ENCODE peak calls at places on chromosomes 2 and 18, in ten cellular contexts. One of them, this sample, is unnamed.

GRCh38 chr2:161995553-161996016 is 78.4 kb downstream of the DPP4 start:
- DNase-seq in A673: no peak
- DNase-seq in IMR-90: no peak
- DNase-seq in aorta: no peak
- DNase-seq in uterus: no peak
- DNase-seq in colonic mucosa: no peak
- DNase-seq in naive thymus-derived CD4-positive, alpha-beta T cell: peak; percentile 53
- DNase-seq in stomach: no peak
- DNase-seq in endothelial cell of umbilical vein: no peak
- DNase-seq in SK-N-SH: no peak
- DNase-seq in this sample: no peak

GRCh38 chr2:173630425-173631122 is 275.9 kb downstream of the CDCA7 start:
- DNase-seq in A673: no peak
- DNase-seq in IMR-90: no peak
- DNase-seq in aorta: no peak
- DNase-seq in uterus: no peak
- DNase-seq in colonic mucosa: peak; percentile 14
- DNase-seq in naive thymus-derived CD4-positive, alpha-beta T cell: no peak
- DNase-seq in stomach: no peak
- DNase-seq in endothelial cell of umbilical vein: no peak
- DNase-seq in SK-N-SH: no peak
- DNase-seq in this sample: no peak

GRCh38 chr2:163794635-163795034 is 58.8 kb upstream of the FIGN start:
- DNase-seq in A673: no peak
- DNase-seq in IMR-90: no peak
- DNase-seq in aorta: peak; percentile 45
- DNase-seq in uterus: no peak
- DNase-seq in colonic mucosa: no peak
- DNase-seq in naive thymus-derived CD4-positive, alpha-beta T cell: no peak
- DNase-seq in stomach: no peak
- DNase-seq in endothelial cell of umbilical vein: no peak
- DNase-seq in SK-N-SH: no peak
- DNase-seq in this sample: no peak

GRCh38 chr2:188898261-188898660 is 75.9 kb upstream of the COL3A1 start:
- DNase-seq in A673: no peak
- DNase-seq in IMR-90: peak; percentile 75
- DNase-seq in aorta: no peak
- DNase-seq in uterus: no peak
- DNase-seq in colonic mucosa: no peak
- DNase-seq in naive thymus-derived CD4-positive, alpha-beta T cell: no peak
- DNase-seq in stomach: no peak
- DNase-seq in endothelial cell of umbilical vein: no peak
- DNase-seq in SK-N-SH: no peak
- DNase-seq in this sample: no peak

GRCh38 chr2:68645523-68645922 is 2.1 kb downstream of the PROKR1 start:
- DNase-seq in A673: peak; percentile 52
- DNase-seq in IMR-90: peak; percentile 24
- DNase-seq in aorta: no peak
- DNase-seq in uterus: no peak
- DNase-seq in colonic mucosa: no peak
- DNase-seq in naive thymus-derived CD4-positive, alpha-beta T cell: no peak
- DNase-seq in stomach: no peak
- DNase-seq in endothelial cell of umbilical vein: no peak
- DNase-seq in SK-N-SH: no peak
- DNase-seq in this sample: no peak

GRCh38 chr18:51361130-51361860 is 163.8 kb upstream of the MEX3C start:
- DNase-seq in A673: peak; percentile 38
- DNase-seq in IMR-90: no peak
- DNase-seq in aorta: no peak
- DNase-seq in uterus: no peak
- DNase-seq in colonic mucosa: no peak
- DNase-seq in naive thymus-derived CD4-positive, alpha-beta T cell: no peak
- DNase-seq in stomach: no peak
- DNase-seq in endothelial cell of umbilical vein: peak; percentile 29
- DNase-seq in SK-N-SH: no peak
- DNase-seq in this sample: no peak

GRCh38 chr2:7758065-7758759 is 841.0 kb downstream of the RNF144A start:
- DNase-seq in A673: no peak
- DNase-seq in IMR-90: no peak
- DNase-seq in aorta: no peak
- DNase-seq in uterus: no peak
- DNase-seq in colonic mucosa: no peak
- DNase-seq in naive thymus-derived CD4-positive, alpha-beta T cell: no peak
- DNase-seq in stomach: no peak
- DNase-seq in endothelial cell of umbilical vein: no peak
- DNase-seq in SK-N-SH: no peak
- DNase-seq in this sample: no peak

GRCh38 chr18:8231316-8231715 is 377.9 kb upstream of the RAB12 start:
- DNase-seq in A673: no peak
- DNase-seq in IMR-90: peak; percentile 48
- DNase-seq in aorta: no peak
- DNase-seq in uterus: no peak
- DNase-seq in colonic mucosa: no peak
- DNase-seq in naive thymus-derived CD4-positive, alpha-beta T cell: no peak
- DNase-seq in stomach: no peak
- DNase-seq in endothelial cell of umbilical vein: no peak
- DNase-seq in SK-N-SH: no peak
- DNase-seq in this sample: no peak

GRCh38 chr2:235827585-235827992 is 333.7 kb downstream of the AGAP1 start:
- DNase-seq in A673: no peak
- DNase-seq in IMR-90: no peak
- DNase-seq in aorta: no peak
- DNase-seq in uterus: no peak
- DNase-seq in colonic mucosa: no peak
- DNase-seq in naive thymus-derived CD4-positive, alpha-beta T cell: no peak
- DNase-seq in stomach: no peak
- DNase-seq in endothelial cell of umbilical vein: peak; percentile 41
- DNase-seq in SK-N-SH: no peak
- DNase-seq in this sample: no peak

DNA sequence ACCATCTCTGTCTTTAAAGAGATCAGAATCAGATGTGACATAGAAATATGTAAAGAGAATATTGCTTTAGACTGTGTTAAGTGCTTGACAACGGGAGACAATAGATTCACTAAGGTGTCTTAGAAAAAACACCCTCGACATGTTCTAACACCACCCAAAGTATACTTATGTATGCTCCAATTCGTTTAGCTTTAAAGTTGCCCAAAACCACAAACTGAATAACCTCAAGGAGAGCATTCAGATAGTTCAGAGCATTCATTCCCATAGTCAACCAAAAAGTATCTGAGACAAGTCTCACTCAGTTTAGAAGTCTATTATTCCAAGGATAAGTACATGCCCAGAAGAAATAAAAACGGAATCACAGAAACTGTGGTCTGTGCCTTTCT is 96.4 kb downstream of the KYNU start:
- DNase-seq in A673: no peak
- DNase-seq in IMR-90: no peak
- DNase-seq in aorta: no peak
- DNase-seq in uterus: no peak
- DNase-seq in colonic mucosa: no peak
- DNase-seq in naive thymus-derived CD4-positive, alpha-beta T cell: no peak
- DNase-seq in stomach: no peak
- DNase-seq in endothelial cell of umbilical vein: no peak
- DNase-seq in SK-N-SH: no peak
- DNase-seq in this sample: no peak
- H3K27ac ChIP-seq in A673: peak overlapping the region; percentile 62
- H3K27ac ChIP-seq in IMR-90: peak overlapping the region; percentile 10
- H3K27ac ChIP-seq in aorta: no peak overlapping the region
- H3K27ac ChIP-seq in uterus: no peak overlapping the region
- H3K27ac ChIP-seq in colonic mucosa: no peak overlapping the region
- H3K27ac ChIP-seq in naive thymus-derived CD4-positive, alpha-beta T cell: no peak overlapping the region
- H3K27ac ChIP-seq in stomach: no peak overlapping the region
- H3K27ac ChIP-seq in endothelial cell of umbilical vein: peak overlapping the region; percentile 87
- H3K27ac ChIP-seq in SK-N-SH: no peak overlapping the region
- H3K27ac ChIP-seq in this sample: no peak overlapping the region

DNA sequence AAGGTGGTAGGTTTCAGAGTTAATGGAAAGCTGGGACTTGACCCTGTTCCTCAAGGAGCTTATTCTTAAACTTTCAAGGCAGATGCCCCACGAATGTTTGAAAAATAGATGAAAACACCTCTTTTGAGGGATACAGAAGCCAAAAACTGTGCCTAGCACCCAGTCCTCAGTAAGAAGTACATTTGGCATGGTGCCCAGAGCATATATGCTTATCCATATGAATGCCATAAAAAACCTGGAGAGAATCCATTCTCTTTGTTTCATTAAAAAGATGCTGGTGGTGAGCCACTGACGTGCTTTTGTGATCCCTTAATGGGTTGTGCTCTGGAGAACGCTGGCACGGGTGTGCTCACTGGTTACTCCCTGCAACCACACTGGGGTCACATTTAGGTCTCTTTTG is 69.0 kb downstream of the IL1R2 start:
- DNase-seq in A673: no peak
- DNase-seq in IMR-90: no peak
- DNase-seq in aorta: no peak
- DNase-seq in uterus: no peak
- DNase-seq in colonic mucosa: no peak
- DNase-seq in naive thymus-derived CD4-positive, alpha-beta T cell: no peak
- DNase-seq in stomach: no peak
- DNase-seq in endothelial cell of umbilical vein: no peak
- DNase-seq in SK-N-SH: no peak
- DNase-seq in this sample: no peak
- H3K4me1 ChIP-seq in A673: no peaks in the 10 kb centered on the region
- H3K4me1 ChIP-seq in IMR-90: peaks cover 29% of the 10 kb centered on the region
- H3K4me1 ChIP-seq in aorta: peaks cover 2% of the 10 kb centered on the region
- H3K4me1 ChIP-seq in uterus: peaks cover 26% of the 10 kb centered on the region
- H3K4me1 ChIP-seq in colonic mucosa: peaks cover 11% of the 10 kb centered on the region
- H3K4me1 ChIP-seq in naive thymus-derived CD4-positive, alpha-beta T cell: no peaks in the 10 kb centered on the region
- H3K4me1 ChIP-seq in stomach: peaks cover 51% of the 10 kb centered on the region
- H3K4me1 ChIP-seq in endothelial cell of umbilical vein: peaks cover 17% of the 10 kb centered on the region
- H3K4me1 ChIP-seq in SK-N-SH: peaks cover 37% of the 10 kb centered on the region
- H3K4me1 ChIP-seq in this sample: peaks cover 66% of the 10 kb centered on the region

GRCh38 chr2:73891276-73891901 is 1.4 kb upstream of the ACTG2 start:
- DNase-seq in A673: no peak
- DNase-seq in IMR-90: no peak
- DNase-seq in aorta: no peak
- DNase-seq in uterus: no peak
- DNase-seq in colonic mucosa: no peak
- DNase-seq in naive thymus-derived CD4-positive, alpha-beta T cell: no peak
- DNase-seq in stomach: no peak
- DNase-seq in endothelial cell of umbilical vein: no peak
- DNase-seq in SK-N-SH: no peak
- DNase-seq in this sample: no peak

GRCh38 chr2:73894475-73894850 is 1.7 kb downstream of the ACTG2 start:
- DNase-seq in A673: no peak
- DNase-seq in IMR-90: no peak
- DNase-seq in aorta: no peak
- DNase-seq in uterus: no peak
- DNase-seq in colonic mucosa: no peak
- DNase-seq in naive thymus-derived CD4-positive, alpha-beta T cell: no peak
- DNase-seq in stomach: no peak
- DNase-seq in endothelial cell of umbilical vein: no peak
- DNase-seq in SK-N-SH: no peak
- DNase-seq in this sample: no peak

GRCh38 chr2:73893764-73894474 is 1.1 kb downstream of the ACTG2 start:
- DNase-seq in A673: no peak
- DNase-seq in IMR-90: no peak
- DNase-seq in aorta: no peak
- DNase-seq in uterus: no peak
- DNase-seq in colonic mucosa: no peak
- DNase-seq in naive thymus-derived CD4-positive, alpha-beta T cell: no peak
- DNase-seq in stomach: no peak
- DNase-seq in endothelial cell of umbilical vein: no peak
- DNase-seq in SK-N-SH: no peak
- DNase-seq in this sample: no peak

GRCh38 chr2:73894877-73895276 is 2.1 kb downstream of the ACTG2 start:
- DNase-seq in A673: no peak
- DNase-seq in IMR-90: no peak
- DNase-seq in aorta: no peak
- DNase-seq in uterus: no peak
- DNase-seq in colonic mucosa: no peak
- DNase-seq in naive thymus-derived CD4-positive, alpha-beta T cell: no peak
- DNase-seq in stomach: no peak
- DNase-seq in endothelial cell of umbilical vein: no peak
- DNase-seq in SK-N-SH: no peak
- DNase-seq in this sample: no peak

GRCh38 chr2:73892631-73893329 is at the start of gene ACTG2:
- DNase-seq in A673: no peak
- DNase-seq in IMR-90: peak; percentile 91
- DNase-seq in aorta: peak; percentile 74
- DNase-seq in uterus: peak; percentile 54
- DNase-seq in colonic mucosa: no peak
- DNase-seq in naive thymus-derived CD4-positive, alpha-beta T cell: no peak
- DNase-seq in stomach: no peak
- DNase-seq in endothelial cell of umbilical vein: no peak
- DNase-seq in SK-N-SH: no peak
- DNase-seq in this sample: no peak
- H3K4me3 ChIP-seq in A673: no peak within 1 kb of the TSS
- H3K4me3 ChIP-seq in IMR-90: peak within 1 kb of the TSS; percentile 77
- H3K4me3 ChIP-seq in aorta: peak within 1 kb of the TSS; percentile 55
- H3K4me3 ChIP-seq in uterus: peak within 1 kb of the TSS; percentile 35
- H3K4me3 ChIP-seq in colonic mucosa: peak within 1 kb of the TSS; percentile 28
- H3K4me3 ChIP-seq in naive thymus-derived CD4-positive, alpha-beta T cell: no peak within 1 kb of the TSS
- H3K4me3 ChIP-seq in stomach: peak within 1 kb of the TSS; percentile 50
- H3K4me3 ChIP-seq in endothelial cell of umbilical vein: no peak within 1 kb of the TSS
- H3K4me3 ChIP-seq in SK-N-SH: no peak within 1 kb of the TSS
- H3K4me3 ChIP-seq in this sample: no peak within 1 kb of the TSS

GRCh38 chr2:120290737-120291136 is 38.1 kb downstream of the RALB start:
- DNase-seq in A673: no peak
- DNase-seq in IMR-90: no peak
- DNase-seq in aorta: no peak
- DNase-seq in uterus: no peak
- DNase-seq in colonic mucosa: no peak
- DNase-seq in naive thymus-derived CD4-positive, alpha-beta T cell: no peak
- DNase-seq in stomach: no peak
- DNase-seq in endothelial cell of umbilical vein: no peak
- DNase-seq in SK-N-SH: no peak
- DNase-seq in this sample: no peak
- H3K27ac ChIP-seq in A673: no peak overlapping the region
- H3K27ac ChIP-seq in IMR-90: no peak overlapping the region
- H3K27ac ChIP-seq in aorta: no peak overlapping the region
- H3K27ac ChIP-seq in uterus: no peak overlapping the region
- H3K27ac ChIP-seq in colonic mucosa: no peak overlapping the region
- H3K27ac ChIP-seq in naive thymus-derived CD4-positive, alpha-beta T cell: no peak overlapping the region
- H3K27ac ChIP-seq in stomach: no peak overlapping the region
- H3K27ac ChIP-seq in endothelial cell of umbilical vein: no peak overlapping the region
- H3K27ac ChIP-seq in SK-N-SH: peak overlapping the region; percentile 60
- H3K27ac ChIP-seq in this sample: no peak overlapping the region